ENCODE peak calls at places on chromosomes 16 and 17, in seven cellular contexts. C is cardiac muscle cell; Z is naive thymus-derived CD8-positive, alpha-beta T cell; T is posterior cingulate gyrus; W is GM03348; N is mucosa of descending colon; X is germinal center. Y is an unnamed sample.

GRCh38 chr17:61463068-61463980 is 11.1 kb downstream of the TBX4 start:
- DNase-seq in T (peak), X (no peak), Z (no peak), C (no peak), W (no peak), N (no peak), Y (no peak)

GRCh38 chr17:47797797-47798196 is 23.8 kb downstream of the OSBPL7 start:
- DNase-seq in C (peak), T (no peak), N (no peak), X (no peak), W (no peak), Z (no peak), Y (no peak)

GRCh38 chr16:47142469-47143328 is 1.0 kb downstream of the NETO2 start:
- DNase-seq in W (peak), N (no peak), C (peak), Z (peak), X (peak), T (peak), Y (peak)

GRCh38 chr16:75225678-75226515 is 7.1 kb downstream of the CTRB1 start:
- DNase-seq in C (no peak), X (no peak), W (no peak), N (no peak), T (no peak), Z (no peak), Y (no peak)

GRCh38 chr16:76464973-76465620 is 187.9 kb downstream of the CNTNAP4 start:
- DNase-seq in T (no peak), N (no peak), X (no peak), W (no peak), Z (no peak), C (no peak), Y (no peak)

GRCh38 chr17:2631211-2631610 is 37.8 kb downstream of the PAFAH1B1 start:
- DNase-seq in N (no peak), X (no peak), Z (no peak), W (no peak), T (no peak), C (no peak), Y (no peak)

GRCh38 chr16:18804540-18804939 is 3.2 kb upstream of the ARL6IP1 start:
- DNase-seq in T (no peak), Z (no peak), N (no peak), W (no peak), X (no peak), C (no peak), Y (no peak)

GRCh38 chr16:61313931-61314330 is 722.3 kb downstream of the CDH8 start:
- DNase-seq in T (no peak), X (no peak), W (no peak), N (no peak), Z (no peak), C (no peak), Y (no peak)

GRCh38 chr16:13519871-13520270 is 400.1 kb upstream of the ERCC4 start:
- DNase-seq in Z (no peak), C (no peak), T (no peak), N (no peak), X (no peak), W (no peak), Y (no peak)

GRCh38 chr16:14092579-14092978 is 21.5 kb downstream of the MRTFB start:
- DNase-seq in Z (no peak), N (no peak), T (no peak), W (no peak), C (no peak), X (no peak), Y (no peak)

GRCh38 chr16:1543085-1543896 is 9.8 kb downstream of the TMEM204 start:
- DNase-seq in W (peak), T (no peak), C (peak), Z (no peak), N (no peak), X (no peak), Y (peak)

GRCh38 chr17:63740464-63741181 is 976 bp downstream of the STRADA start:
- DNase-seq in Z (peak), N (no peak), C (no peak), W (peak), T (no peak), X (peak), Y (peak)

GRCh38 chr16:27762441-27762840 is 212.5 kb downstream of the KATNIP start:
- DNase-seq in Z (no peak), T (peak), X (no peak), W (no peak), C (no peak), N (peak), Y (no peak)

GRCh38 chr16:82476786-82477185 is 150.0 kb upstream of the CDH13 start:
- DNase-seq in W (no peak), X (no peak), Z (no peak), N (no peak), C (no peak), T (no peak), Y (no peak)

GRCh38 chr16:17416461-17417221 is 54.1 kb downstream of the XYLT1 start:
- DNase-seq in Z (peak), N (no peak), X (peak), T (no peak), W (peak), C (peak), Y (peak)

GRCh38 chr17:61254894-61255293 is 144.7 kb upstream of the TBX2 start:
- DNase-seq in T (no peak), N (no peak), C (no peak), X (no peak), Z (no peak), W (no peak), Y (no peak)

GRCh38 chr17:78306913-78307312 is 53.0 kb downstream of the SOCS3 start:
- DNase-seq in N (no peak), C (no peak), W (no peak), T (no peak), Z (no peak), X (no peak), Y (no peak)

GRCh38 chr17:16968786-16969185 is 3.1 kb downstream of the TNFRSF13B start:
- DNase-seq in N (no peak), X (no peak), W (no peak), C (no peak), T (no peak), Z (no peak), Y (no peak)